ENCODE peak calls at places on chromosomes 4 and X, in nine cellular contexts. G is HEK293T; T is GF-D8; Z is stimulated activated CD4-positive, alpha-beta T cell treated with anti-CD3 and anti-CD28 coated beads, TNF-alpha, amount 100 ng/mL, for 4 hours; V is stimulated activated naive CD4-positive, alpha-beta T cell; P is GM04504; O is brain microvascular endothelial cell; A is gastrocnemius medialis; F is left ventricle myocardium superior. D is an unnamed sample.

GRCh38 chr4:2827874-2828751 is 15.5 kb upstream of the ADD1 start:
- DNase-seq in F (peak), Z (no peak), G (no peak), V (no peak), A (peak), T (no peak), P (no peak), O (no peak), D (no peak)

GRCh38 chr4:153249199-153250154 is 45.2 kb downstream of the TRIM2 start:
- DNase-seq in F (peak), G (peak), A (peak), O (peak), T (no peak), P (no peak), Z (peak), V (peak), D (peak)

GRCh38 chrX:107449490-107450175 is at the start of gene FRMPD3:
- DNase-seq in O (no peak), G (peak), F (peak), V (no peak), P (no peak), A (no peak), T (no peak), Z (no peak), D (no peak)

GRCh38 chr4:15756361-15756861 is 21.7 kb upstream of the CD38 start:
- DNase-seq in V (peak), T (peak), P (no peak), Z (peak), O (peak), F (no peak), G (peak), A (no peak), D (peak)

GRCh38 chr4:149959391-149959790 is 118.9 kb upstream of the DCLK2 start:
- DNase-seq in O (no peak), P (no peak), F (no peak), V (no peak), T (no peak), A (no peak), G (no peak), Z (no peak), D (no peak)

GRCh38 chrX:22314692-22315091 is 42.0 kb downstream of the CBLL2 start:
- DNase-seq in G (no peak), T (no peak), O (peak), Z (no peak), A (no peak), P (no peak), V (no peak), F (no peak), D (no peak)

GRCh38 chr4:154032914-154033313 is 244.0 kb upstream of the SFRP2 start:
- DNase-seq in Z (no peak), P (no peak), T (no peak), V (no peak), F (no peak), O (no peak), A (no peak), G (no peak), D (no peak)

GRCh38 chr4:54276633-54277426 is 47.7 kb downstream of the PDGFRA start:
- DNase-seq in T (no peak), F (no peak), O (no peak), G (no peak), P (no peak), A (no peak), Z (no peak), V (no peak), D (no peak)

GRCh38 chr4:52643190-52643589 is 15.9 kb downstream of the USP46 start:
- DNase-seq in O (no peak), G (no peak), F (no peak), P (no peak), T (no peak), Z (no peak), V (no peak), A (no peak), D (no peak)

GRCh38 chrX:42686706-42687105 is 91.3 kb downstream of the PPP1R2C start:
- DNase-seq in F (no peak), Z (no peak), G (no peak), T (no peak), V (no peak), O (no peak), P (no peak), A (no peak), D (no peak)

GRCh38 chrX:118807151-118808017 is 16.2 kb upstream of the ZCCHC12 start:
- DNase-seq in Z (no peak), P (no peak), V (no peak), O (peak), G (peak), T (no peak), F (no peak), A (peak), D (no peak)

GRCh38 chr4:102345795-102346100 is 466 bp upstream of the SLC39A8 start:
- DNase-seq in F (peak), O (no peak), V (no peak), T (no peak), G (no peak), P (no peak), Z (no peak), A (no peak), D (no peak)

GRCh38 chrX:30302957-30303356 is 6.2 kb downstream of the NR0B1 start:
- DNase-seq in F (peak), G (no peak), O (no peak), A (peak), P (no peak), T (no peak), Z (no peak), V (no peak), D (no peak)

GRCh38 chr4:15144249-15144966 is 142.1 kb downstream of the CPEB2 start:
- DNase-seq in A (no peak), T (no peak), F (no peak), P (no peak), G (no peak), V (no peak), Z (no peak), O (no peak), D (no peak)

GRCh38 chr4:143352052-143352451 is 15.4 kb downstream of the GAB1 start:
- DNase-seq in V (no peak), A (no peak), P (no peak), O (no peak), Z (no peak), F (no peak), G (no peak), T (no peak), D (no peak)

GRCh38 chr4:5469151-5469775 is 239.1 kb downstream of the EVC2 start:
- DNase-seq in V (no peak), G (no peak), O (no peak), Z (no peak), A (no peak), F (no peak), T (no peak), P (no peak), D (no peak)

GRCh38 chr4:23097251-23097650 is 404.5 kb downstream of the GBA3 start:
- DNase-seq in F (no peak), G (no peak), V (no peak), P (peak), Z (no peak), A (no peak), T (no peak), O (peak), D (no peak)

GRCh38 chrX:112857478-112857878 is 16.8 kb upstream of the AMOT start:
- DNase-seq in G (no peak), F (no peak), V (no peak), Z (no peak), A (no peak), O (no peak), P (no peak), T (no peak), D (no peak)

GRCh38 chr4:150863456-150863855 is 151.6 kb downstream of the LRBA start:
- DNase-seq in O (no peak), A (no peak), F (no peak), Z (no peak), T (no peak), G (no peak), P (no peak), V (no peak), D (no peak)

GRCh38 chrX:41050359-41050758 is 34.9 kb upstream of the USP9X start:
- DNase-seq in O (no peak), V (no peak), Z (no peak), A (no peak), T (no peak), G (no peak), P (no peak), F (no peak), D (no peak)

GRCh38 chr4:85477538-85477937 is 2.6 kb downstream of the ARHGAP24 start:
- DNase-seq in A (no peak), T (no peak), P (no peak), G (no peak), V (no peak), Z (no peak), O (no peak), F (no peak), D (no peak)

GRCh38 chrX:123871309-123871708 is 11.5 kb downstream of the XIAP start:
- DNase-seq in P (no peak), V (no peak), T (no peak), A (no peak), Z (no peak), F (no peak), G (no peak), O (no peak), D (no peak)